ENCODE peak calls at places on chromosomes 13 and 19, in eight cellular contexts. W is ovary, N is dorsolateral prefrontal cortex, H is gastrocnemius medialis, V is thoracic aorta, U is cardiac muscle cell, Q is fibroblast of the aortic adventitia, E is transverse colon. M is an unnamed sample.

GRCh38 chr13:29423050-29423449 is 172.4 kb downstream of the SLC7A1 start:
- DNase-seq in W (no peak), N (no peak), H (no peak), V (no peak), U (no peak), Q (no peak), E (no peak), M (no peak)

GRCh38 chr13:66532845-66533244 is 697.3 kb downstream of the PCDH9 start:
- DNase-seq in W (no peak), N (no peak), H (no peak), V (no peak), U (no peak), Q (no peak), E (no peak), M (no peak)

GRCh38 chr13:112643759-112644459 is 45.9 kb upstream of the ATP11A start:
- DNase-seq in W (no peak), N (no peak), H (no peak), V (no peak), U (no peak), Q (no peak), E (no peak), M (no peak)

GRCh38 chr13:83503424-83503823 is 378.9 kb downstream of the SLITRK1 start:
- DNase-seq in W (no peak), N (no peak), H (no peak), V (no peak), U (no peak), Q (peak), E (no peak), M (peak)

GRCh38 chr13:100305398-100305797 is 216.5 kb downstream of the PCCA start:
- DNase-seq in W (no peak), N (no peak), H (no peak), V (no peak), U (no peak), Q (no peak), E (no peak), M (no peak)

GRCh38 chr13:91046715-91047327 is 300.7 kb upstream of the MIR17HG start:
- DNase-seq in W (no peak), N (no peak), H (no peak), V (no peak), U (peak), Q (no peak), E (no peak), M (no peak)

GRCh38 chr19:14113762-14114414 is 3.7 kb downstream of the PRKACA start:
- DNase-seq in W (no peak), N (no peak), H (peak), V (no peak), U (no peak), Q (no peak), E (peak), M (no peak)

GRCh38 chr13:93857126-93857525 is 622.4 kb downstream of the DCT start:
- DNase-seq in W (no peak), N (no peak), H (no peak), V (no peak), U (no peak), Q (peak), E (no peak), M (peak)

GRCh38 chr19:38452430-38453366 is 19.2 kb downstream of the RYR1 start:
- DNase-seq in W (no peak), N (no peak), H (peak), V (no peak), U (peak), Q (no peak), E (no peak), M (no peak)

GRCh38 chr13:111184685-111185401 is 69.7 kb downstream of the ARHGEF7 start:
- DNase-seq in W (no peak), N (no peak), H (peak), V (no peak), U (no peak), Q (peak), E (peak), M (no peak)

GRCh38 chr13:45162194-45162593 is 38.7 kb downstream of the KCTD4 start:
- DNase-seq in W (no peak), N (no peak), H (no peak), V (no peak), U (no peak), Q (peak), E (no peak), M (peak)

GRCh38 chr13:106567421-106568224 is at the start of gene ARGLU1:
- DNase-seq in W (peak), N (peak), H (peak), V (peak), U (peak), Q (no peak), E (peak), M (peak)

GRCh38 chr19:33472696-33473624 is 48.6 kb downstream of the PEPD start:
- DNase-seq in W (no peak), N (peak), H (no peak), V (no peak), U (no peak), Q (peak), E (no peak), M (peak)

GRCh38 chr13:21537105-21537504 is 66.9 kb downstream of the MICU2 start:
- DNase-seq in W (no peak), N (no peak), H (no peak), V (no peak), U (no peak), Q (peak), E (no peak), M (peak)

GRCh38 chr19:57262044-57262443 is 18.2 kb upstream of the ZNF460 start:
- DNase-seq in W (no peak), N (no peak), H (no peak), V (no peak), U (no peak), Q (no peak), E (no peak), M (no peak)

GRCh38 chr13:24081388-24081787 is 79.1 kb upstream of the SPATA13 start:
- DNase-seq in W (peak), N (no peak), H (no peak), V (no peak), U (no peak), Q (no peak), E (no peak), M (peak)

GRCh38 chr13:75180805-75181455 is 301.0 kb downstream of the TBC1D4 start:
- DNase-seq in W (no peak), N (no peak), H (no peak), V (no peak), U (no peak), Q (peak), E (no peak), M (peak)

GRCh38 chr13:113958373-113958772 is 15.5 kb downstream of the C13orf46 start:
- DNase-seq in W (no peak), N (no peak), H (no peak), V (no peak), U (no peak), Q (no peak), E (no peak), M (no peak)

GRCh38 chr19:15432018-15432494 is 13.3 kb upstream of the AKAP8L start:
- DNase-seq in W (no peak), N (no peak), H (no peak), V (no peak), U (peak), Q (no peak), E (no peak), M (no peak)

GRCh38 chr13:36329355-36329754 is 16.8 kb downstream of the SPART start:
- DNase-seq in W (no peak), N (no peak), H (no peak), V (no peak), U (no peak), Q (peak), E (no peak), M (peak)

GRCh38 chr13:51729853-51730553 is 74.0 kb downstream of the DHRS12 start:
- DNase-seq in W (peak), N (no peak), H (peak), V (peak), U (no peak), Q (peak), E (peak), M (peak)

GRCh38 chr19:16376649-16377048 is 52.0 kb downstream of the KLF2 start:
- DNase-seq in W (no peak), N (no peak), H (no peak), V (no peak), U (peak), Q (no peak), E (no peak), M (no peak)

GRCh38 chr13:30616927-30617314 is 799 bp upstream of the USPL1 start:
- DNase-seq in W (peak), N (peak), H (peak), V (peak), U (peak), Q (peak), E (peak), M (peak)

GRCh38 chr13:113493315-113493951 is 2.9 kb upstream of the DCUN1D2 start:
- DNase-seq in W (no peak), N (no peak), H (no peak), V (no peak), U (no peak), Q (peak), E (no peak), M (peak)

GRCh38 chr13:33289966-33290365 is 4.4 kb upstream of the STARD13 start:
- DNase-seq in W (no peak), N (no peak), H (no peak), V (no peak), U (no peak), Q (peak), E (no peak), M (no peak)

GRCh38 chr19:38839816-38840582 is 8.4 kb upstream of the ECH1 start:
- DNase-seq in W (no peak), N (no peak), H (peak), V (no peak), U (no peak), Q (no peak), E (no peak), M (no peak)

GRCh38 chr13:98214008-98214643 is 37.1 kb upstream of the RNF113B start:
- DNase-seq in W (peak), N (peak), H (no peak), V (no peak), U (no peak), Q (peak), E (no peak), M (peak)

GRCh38 chr13:75521956-75522355 is 15.7 kb downstream of the COMMD6 start:
- DNase-seq in W (no peak), N (no peak), H (no peak), V (no peak), U (no peak), Q (no peak), E (no peak), M (no peak)

GRCh38 chr13:29589234-29589633 is 6.3 kb downstream of the SLC7A1 start:
- DNase-seq in W (no peak), N (no peak), H (no peak), V (no peak), U (no peak), Q (no peak), E (no peak), M (no peak)

GRCh38 chr19:48250290-48251025 is 5.3 kb downstream of the CARD8 start:
- DNase-seq in W (no peak), N (no peak), H (no peak), V (no peak), U (no peak), Q (no peak), E (no peak), M (no peak)

GRCh38 chr19:48752511-48753365 is at the start of gene FUT1:
- DNase-seq in W (no peak), N (no peak), H (no peak), V (no peak), U (peak), Q (no peak), E (peak), M (no peak)

GRCh38 chr13:102772042-102772425 is 1.6 kb downstream of the TEX30 start:
- DNase-seq in W (no peak), N (no peak), H (no peak), V (no peak), U (no peak), Q (no peak), E (no peak), M (no peak)

GRCh38 chr13:102770435-102770834 is 3.2 kb downstream of the TEX30 start:
- DNase-seq in W (no peak), N (no peak), H (no peak), V (no peak), U (no peak), Q (no peak), E (no peak), M (peak)

GRCh38 chr13:102771298-102772041 is 2.1 kb downstream of the TEX30 start:
- DNase-seq in W (no peak), N (no peak), H (no peak), V (no peak), U (no peak), Q (no peak), E (no peak), M (no peak)

GRCh38 chr13:102768914-102769313 is 4.7 kb downstream of the TEX30 start:
- DNase-seq in W (no peak), N (no peak), H (no peak), V (no peak), U (no peak), Q (peak), E (no peak), M (peak)

DNA sequence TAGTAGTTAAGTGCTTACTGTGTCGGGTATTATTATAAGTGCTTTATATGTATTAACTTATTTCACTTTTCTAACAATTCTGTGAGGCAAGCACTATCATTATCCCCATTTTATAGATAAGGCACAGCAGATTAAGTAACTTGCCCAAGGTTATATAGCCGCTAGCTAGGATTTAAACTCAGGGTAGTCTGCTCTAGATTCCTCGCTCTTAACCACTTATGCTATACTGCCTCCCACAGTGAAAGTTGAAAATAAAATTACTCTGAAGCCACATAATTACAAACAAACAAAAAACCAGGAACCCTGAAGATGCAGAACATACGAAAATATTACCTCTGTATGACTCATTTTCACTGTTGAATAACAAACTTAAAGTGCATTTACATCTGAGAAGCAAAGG is 3.9 kb downstream of the TEX30 start:
- DNase-seq in W (no peak), N (no peak), H (no peak), V (no peak), U (no peak), Q (peak), E (no peak), M (peak)
- TF ChIP-seq CTCF in W (no peak), N (peak), H (no peak), V (no peak), U (no peak), Q (no peak), E (no peak), M (peak)

GRCh38 chr19:1259206-1259872 is 9.8 kb upstream of the CIRBP start:
- DNase-seq in W (peak), N (no peak), H (no peak), V (no peak), U (no peak), Q (peak), E (peak), M (peak)

GRCh38 chr19:1257475-1258160 is 9.2 kb downstream of the MIDN start:
- DNase-seq in W (no peak), N (no peak), H (no peak), V (no peak), U (no peak), Q (no peak), E (no peak), M (no peak)

GRCh38 chr19:1259873-1260748 is 9.0 kb upstream of the CIRBP start:
- DNase-seq in W (no peak), N (no peak), H (no peak), V (no peak), U (no peak), Q (no peak), E (peak), M (no peak)

GRCh38 chr19:1258161-1258492 is 9.7 kb downstream of the MIDN start:
- DNase-seq in W (no peak), N (no peak), H (no peak), V (no peak), U (no peak), Q (no peak), E (no peak), M (no peak)

GRCh38 chr19:1258707-1259205 is 10.4 kb downstream of the MIDN start:
- DNase-seq in W (no peak), N (no peak), H (no peak), V (no peak), U (no peak), Q (peak), E (no peak), M (no peak)
- H3K4me3 ChIP-seq in W (peak), N (peak), H (peak), V (peak), U (no peak), Q (no peak), E (no peak), M (no peak)

GRCh38 chr19:10217085-10217484 is 14.0 kb downstream of the S1PR2 start:
- DNase-seq in W (no peak), N (no peak), H (no peak), V (no peak), U (no peak), Q (no peak), E (no peak), M (no peak)

GRCh38 chr19:10223488-10224213 is 7.5 kb downstream of the S1PR2 start:
- DNase-seq in W (no peak), N (no peak), H (no peak), V (no peak), U (no peak), Q (no peak), E (no peak), M (no peak)

GRCh38 chr19:10220695-10221094 is 10.4 kb downstream of the S1PR2 start:
- DNase-seq in W (no peak), N (no peak), H (no peak), V (no peak), U (no peak), Q (no peak), E (no peak), M (no peak)

GRCh38 chr19:10222201-10222890 is 8.8 kb downstream of the S1PR2 start:
- DNase-seq in W (no peak), N (no peak), H (no peak), V (no peak), U (no peak), Q (no peak), E (no peak), M (no peak)

GRCh38 chr19:10219678-10220077 is 11.5 kb downstream of the S1PR2 start:
- DNase-seq in W (no peak), N (no peak), H (no peak), V (no peak), U (no peak), Q (peak), E (no peak), M (peak)
- TF ChIP-seq CTCF in W (no peak), N (no peak), H (no peak), V (no peak), U (peak), Q (peak), E (peak), M (peak)

GRCh38 chr19:3404324-3405260 is 38.2 kb downstream of the NFIC start:
- DNase-seq in W (peak), N (peak), H (peak), V (peak), U (no peak), Q (peak), E (peak), M (peak)
- H3K4me3 ChIP-seq in W (peak), N (peak), H (peak), V (peak), U (no peak), Q (peak), E (peak), M (peak)

DNA sequence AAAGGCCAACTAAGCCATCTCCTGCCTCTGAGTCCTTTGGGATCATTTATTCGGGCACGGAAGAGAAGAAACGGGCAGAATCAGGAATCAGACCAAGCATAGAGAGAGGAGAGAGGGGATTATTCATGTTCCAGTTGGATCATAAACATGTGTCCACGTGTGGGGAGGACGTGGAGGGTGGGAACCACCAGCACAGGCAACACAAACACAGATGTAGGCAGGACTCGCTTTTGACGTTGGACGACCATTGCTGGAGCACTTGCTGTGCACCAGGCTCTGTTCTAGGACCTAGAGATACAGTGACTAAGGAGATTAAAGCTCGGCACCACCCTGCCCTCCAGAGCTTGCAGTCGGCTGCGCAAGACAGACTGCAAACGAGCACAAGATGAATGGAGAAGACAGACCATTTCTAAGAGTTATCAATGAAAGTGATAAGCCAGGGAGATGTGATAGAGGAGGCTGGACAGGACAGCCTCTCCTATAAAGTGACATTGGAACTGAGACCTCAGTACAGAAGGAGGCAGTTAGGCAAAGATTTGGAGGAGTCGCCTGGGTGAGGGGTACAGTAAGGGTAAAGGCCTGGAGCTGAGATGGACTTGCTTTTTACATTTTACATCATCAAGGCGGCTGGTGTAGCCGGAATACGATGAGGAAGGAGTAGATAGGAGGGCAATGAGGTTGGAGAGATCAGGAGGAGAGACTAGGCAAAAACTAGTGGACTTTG is 716 bp downstream of the SH2D3A start:
- DNase-seq in W (no peak), N (no peak), H (no peak), V (no peak), U (no peak), Q (no peak), E (no peak), M (no peak)
- TF ChIP-seq CTCF in W (no peak), N (no peak), H (no peak), V (no peak), U (no peak), Q (no peak), E (no peak), M (no peak)

GRCh38 chr19:46404039-46404883 is 9.1 kb downstream of the CCDC8 start:
- DNase-seq in W (peak), N (no peak), H (no peak), V (no peak), U (peak), Q (peak), E (peak), M (peak)
- H3K4me3 ChIP-seq in W (peak), N (peak), H (peak), V (peak), U (peak), Q (peak), E (no peak), M (peak)

GRCh38 chr19:53015159-53015558 is 1.4 kb downstream of the ERVV-1 start:
- DNase-seq in W (no peak), N (no peak), H (no peak), V (no peak), U (no peak), Q (no peak), E (no peak), M (no peak)

GRCh38 chr19:53015730-53016129 is 2.0 kb downstream of the ERVV-1 start:
- DNase-seq in W (no peak), N (no peak), H (no peak), V (no peak), U (no peak), Q (no peak), E (no peak), M (no peak)

DNA sequence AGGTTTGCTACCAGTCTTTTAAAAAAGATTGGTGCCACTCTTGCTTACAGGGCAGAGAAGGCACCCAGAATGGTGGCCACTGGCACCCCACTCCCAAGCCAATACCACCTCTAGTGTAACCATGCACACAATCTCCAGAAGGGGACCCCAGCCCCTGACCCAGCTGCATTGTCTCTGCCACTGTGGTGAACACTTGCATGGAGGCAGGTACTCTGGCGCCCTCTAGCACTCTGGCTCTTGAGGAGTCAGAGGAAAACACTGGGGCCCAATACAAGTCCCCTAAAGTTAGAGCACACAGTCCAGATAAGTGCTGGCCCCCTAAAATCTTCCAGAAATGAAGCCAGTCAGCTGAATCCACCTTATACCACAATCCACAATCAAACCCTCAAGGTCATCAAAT is 6.0 kb downstream of the ERVV-1 start:
- DNase-seq in W (no peak), N (no peak), H (no peak), V (no peak), U (peak), Q (no peak), E (no peak), M (peak)
- TF ChIP-seq CTCF in W (no peak), N (no peak), H (no peak), V (no peak), U (peak), Q (no peak), E (no peak), M (peak)

DNA sequence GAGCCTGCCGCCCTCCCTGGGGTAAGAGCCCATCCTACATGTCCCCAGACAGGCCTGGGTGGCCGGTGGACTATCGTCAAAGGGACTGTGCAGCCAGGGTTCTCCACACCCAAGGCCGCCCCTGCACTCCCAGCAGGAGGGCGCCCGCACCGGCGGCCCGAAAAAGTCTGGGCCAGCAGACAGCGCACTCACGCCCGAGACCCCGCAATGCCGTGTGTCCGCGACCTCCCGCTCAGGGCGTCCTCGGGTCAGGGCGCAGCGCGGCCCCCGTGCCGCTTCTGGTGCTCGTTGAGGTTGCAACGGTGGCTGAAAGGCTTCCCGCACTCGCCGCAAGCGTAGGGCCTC is 2.6 kb upstream of the A1BG start:
- DNase-seq in W (no peak), N (no peak), H (no peak), V (no peak), U (no peak), Q (no peak), E (no peak), M (no peak)
- H3K4me3 ChIP-seq in W (peak), N (peak), H (no peak), V (peak), U (no peak), Q (no peak), E (no peak), M (peak)

M was measured in fibroblast of pulmonary artery.